ENCODE peak calls at places on chromosomes 7 and 10, in eight cellular contexts. One of them, this sample, is unnamed.

GRCh38 chr10:73926152-73926764 is 15.3 kb downstream of the PLAU start:
- DNase-seq in cardiac muscle cell: no peak
- DNase-seq in HCT116: no peak
- DNase-seq in mucosa of descending colon: no peak
- DNase-seq in right lobe of liver: no peak
- DNase-seq in K562: no peak
- DNase-seq in GM23338: no peak
- DNase-seq in pancreas: no peak
- DNase-seq in this sample: no peak

GRCh38 chr7:23713285-23714235 is 3.5 kb downstream of the STK31 start:
- DNase-seq in cardiac muscle cell: no peak
- DNase-seq in HCT116: no peak
- DNase-seq in mucosa of descending colon: no peak
- DNase-seq in right lobe of liver: no peak
- DNase-seq in K562: no peak
- DNase-seq in GM23338: no peak
- DNase-seq in pancreas: no peak
- DNase-seq in this sample: no peak

GRCh38 chr10:95560288-95561199 is 627 bp downstream of the SORBS1 start:
- DNase-seq in cardiac muscle cell: peak; percentile 38
- DNase-seq in HCT116: no peak
- DNase-seq in mucosa of descending colon: peak; percentile 79
- DNase-seq in right lobe of liver: peak; percentile 69
- DNase-seq in K562: peak; percentile 35
- DNase-seq in GM23338: peak; percentile 74
- DNase-seq in pancreas: peak; percentile 70
- DNase-seq in this sample: peak; percentile 63

GRCh38 chr10:71854031-71854430 is 3.0 kb upstream of the PSAP start:
- DNase-seq in cardiac muscle cell: peak; percentile 44
- DNase-seq in HCT116: no peak
- DNase-seq in mucosa of descending colon: no peak
- DNase-seq in right lobe of liver: no peak
- DNase-seq in K562: no peak
- DNase-seq in GM23338: no peak
- DNase-seq in pancreas: no peak
- DNase-seq in this sample: no peak

GRCh38 chr7:4479367-4480039 is 202.6 kb upstream of the FOXK1 start:
- DNase-seq in cardiac muscle cell: peak; percentile 5
- DNase-seq in HCT116: peak; percentile 73
- DNase-seq in mucosa of descending colon: no peak
- DNase-seq in right lobe of liver: peak; percentile 35
- DNase-seq in K562: peak; percentile 65
- DNase-seq in GM23338: peak; percentile 94
- DNase-seq in pancreas: no peak
- DNase-seq in this sample: no peak

GRCh38 chr7:104196161-104196560 is 11.7 kb downstream of the ORC5 start:
- DNase-seq in cardiac muscle cell: no peak
- DNase-seq in HCT116: no peak
- DNase-seq in mucosa of descending colon: no peak
- DNase-seq in right lobe of liver: no peak
- DNase-seq in K562: no peak
- DNase-seq in GM23338: no peak
- DNase-seq in pancreas: no peak
- DNase-seq in this sample: no peak

GRCh38 chr7:16743207-16743606 is 10.3 kb upstream of the TSPAN13 start:
- DNase-seq in cardiac muscle cell: no peak
- DNase-seq in HCT116: no peak
- DNase-seq in mucosa of descending colon: no peak
- DNase-seq in right lobe of liver: no peak
- DNase-seq in K562: no peak
- DNase-seq in GM23338: no peak
- DNase-seq in pancreas: no peak
- DNase-seq in this sample: no peak

GRCh38 chr10:70672993-70673928 is 955 bp downstream of the ADAMTS14 start:
- DNase-seq in cardiac muscle cell: no peak
- DNase-seq in HCT116: no peak
- DNase-seq in mucosa of descending colon: no peak
- DNase-seq in right lobe of liver: no peak
- DNase-seq in K562: no peak
- DNase-seq in GM23338: peak; percentile 39
- DNase-seq in pancreas: no peak
- DNase-seq in this sample: no peak

GRCh38 chr10:121598261-121599249 is at the start of gene FGFR2:
- DNase-seq in cardiac muscle cell: peak; percentile 96
- DNase-seq in HCT116: peak; percentile 56
- DNase-seq in mucosa of descending colon: peak; percentile 83
- DNase-seq in right lobe of liver: peak; percentile 86
- DNase-seq in K562: peak; percentile 86
- DNase-seq in GM23338: peak; percentile 92
- DNase-seq in pancreas: peak; percentile 75
- DNase-seq in this sample: peak; percentile 76

GRCh38 chr7:2005746-2006145 is 227.0 kb downstream of the MAD1L1 start:
- DNase-seq in cardiac muscle cell: no peak
- DNase-seq in HCT116: no peak
- DNase-seq in mucosa of descending colon: no peak
- DNase-seq in right lobe of liver: peak; percentile 7
- DNase-seq in K562: no peak
- DNase-seq in GM23338: no peak
- DNase-seq in pancreas: peak; percentile 2
- DNase-seq in this sample: no peak

GRCh38 chr10:124586142-124586541 is 124.5 kb downstream of the LHPP start:
- DNase-seq in cardiac muscle cell: no peak
- DNase-seq in HCT116: no peak
- DNase-seq in mucosa of descending colon: no peak
- DNase-seq in right lobe of liver: no peak
- DNase-seq in K562: no peak
- DNase-seq in GM23338: no peak
- DNase-seq in pancreas: no peak
- DNase-seq in this sample: no peak

GRCh38 chr10:70974351-70974901 is 86.1 kb upstream of the PCBD1 start:
- DNase-seq in cardiac muscle cell: no peak
- DNase-seq in HCT116: no peak
- DNase-seq in mucosa of descending colon: no peak
- DNase-seq in right lobe of liver: no peak
- DNase-seq in K562: peak; percentile 39
- DNase-seq in GM23338: no peak
- DNase-seq in pancreas: no peak
- DNase-seq in this sample: no peak

DNA sequence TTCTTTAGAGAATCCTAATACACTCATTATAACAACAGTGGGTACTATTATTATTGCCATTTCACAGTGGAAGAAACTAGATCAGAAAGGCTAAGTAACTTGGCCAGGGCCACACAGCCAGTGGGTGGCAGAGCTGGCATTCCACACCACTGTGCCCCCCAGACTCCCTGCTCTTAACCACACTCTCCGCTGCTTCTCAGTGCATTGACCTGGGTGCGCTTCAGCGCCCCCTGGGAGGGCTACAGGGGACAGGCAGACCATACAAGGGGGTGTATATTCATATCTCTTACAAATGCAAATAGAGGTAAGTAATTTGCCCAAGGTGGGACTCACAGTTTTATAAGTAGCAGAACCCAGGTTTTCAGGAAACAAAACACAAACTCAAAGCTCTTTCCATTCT is 77.0 kb upstream of the NMT2 start:
- DNase-seq in cardiac muscle cell: peak; percentile 42
- DNase-seq in HCT116: peak; percentile 21
- DNase-seq in mucosa of descending colon: no peak
- DNase-seq in right lobe of liver: no peak
- DNase-seq in K562: peak; percentile 34
- DNase-seq in GM23338: peak; percentile 55
- DNase-seq in pancreas: no peak
- DNase-seq in this sample: no peak
- TF ChIP-seq CTCF in cardiac muscle cell: peak; percentile 43
- TF ChIP-seq CTCF in HCT116: peak; percentile 64
- TF ChIP-seq CTCF in mucosa of descending colon: no peak
- TF ChIP-seq CTCF in right lobe of liver: peak; percentile 15
- TF ChIP-seq CTCF in K562: peak; percentile 75
- TF ChIP-seq CTCF in GM23338: peak; percentile 76
- TF ChIP-seq CTCF in pancreas: no peak
- TF ChIP-seq CTCF in this sample: no peak

DNA sequence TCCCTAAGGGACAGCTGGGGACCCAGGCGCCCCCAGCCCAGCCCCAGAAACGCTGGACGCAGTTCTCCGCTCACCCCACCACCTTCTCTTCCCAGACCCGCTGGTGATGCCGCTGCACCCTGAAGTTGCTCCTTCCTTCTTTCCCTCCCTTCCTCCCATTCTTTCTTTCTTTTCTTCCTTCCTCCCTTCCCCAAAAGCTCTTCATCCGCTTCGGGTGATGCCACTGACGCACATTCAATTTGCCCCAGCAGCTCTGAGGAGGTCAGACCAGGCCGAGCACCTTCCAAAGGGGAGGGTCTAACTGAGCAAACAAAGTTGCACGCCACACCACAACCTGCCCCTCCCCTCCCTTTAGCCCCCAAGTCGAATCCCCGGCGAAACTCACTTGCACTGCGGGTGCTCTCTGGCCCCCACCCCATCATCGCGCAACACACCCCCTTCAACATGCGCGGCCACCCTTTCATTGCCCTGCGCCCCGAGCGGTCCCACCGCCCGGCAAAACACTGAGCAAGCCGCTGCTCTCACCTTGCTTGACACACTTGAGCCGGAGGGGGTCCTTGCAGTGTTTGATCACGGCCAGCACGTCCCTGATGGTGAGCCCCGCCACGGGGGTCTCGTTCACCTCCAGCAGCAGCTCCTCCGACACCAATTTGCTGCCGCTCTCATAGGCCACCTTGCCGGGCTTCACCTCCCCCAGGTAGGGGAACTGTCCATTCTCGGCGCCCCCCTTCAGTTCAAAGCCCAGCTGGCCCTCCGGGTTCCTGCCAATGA is 787 bp downstream of the MAGI2 start:
- DNase-seq in cardiac muscle cell: peak; percentile 45
- DNase-seq in HCT116: no peak
- DNase-seq in mucosa of descending colon: peak; percentile 50
- DNase-seq in right lobe of liver: peak; percentile 35
- DNase-seq in K562: no peak
- DNase-seq in GM23338: peak; percentile 39
- DNase-seq in pancreas: no peak
- DNase-seq in this sample: no peak
- H3K4me3 ChIP-seq in cardiac muscle cell: peak overlapping the region; percentile 63
- H3K4me3 ChIP-seq in HCT116: no peak overlapping the region
- H3K4me3 ChIP-seq in mucosa of descending colon: no peak overlapping the region
- H3K4me3 ChIP-seq in right lobe of liver: peak overlapping the region; percentile 82
- H3K4me3 ChIP-seq in K562: no peak overlapping the region
- H3K4me3 ChIP-seq in GM23338: peak overlapping the region; percentile 79
- H3K4me3 ChIP-seq in pancreas: peak overlapping the region; percentile 3
- H3K4me3 ChIP-seq in this sample: peak overlapping the region; percentile 74

DNA sequence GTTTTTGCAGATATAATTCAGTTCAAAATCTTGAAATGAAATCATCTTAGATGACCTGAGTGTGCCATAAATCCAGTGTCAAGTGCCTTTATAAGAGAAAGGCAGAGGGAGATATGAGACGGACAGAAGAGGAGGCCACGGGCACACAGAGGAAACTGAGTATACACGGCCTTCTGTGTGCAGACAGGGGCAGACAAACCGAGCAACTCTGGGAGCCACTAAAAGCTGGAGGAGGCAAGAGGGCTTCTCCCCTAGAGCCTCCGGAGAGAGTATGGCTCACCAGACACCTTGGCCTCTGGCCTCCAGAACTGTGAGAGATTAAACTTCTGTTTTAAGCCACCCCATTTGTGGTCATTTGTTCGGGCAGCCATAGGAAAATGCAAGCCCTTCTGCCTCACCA is 12.6 kb downstream of the TSPAN15 start:
- DNase-seq in cardiac muscle cell: no peak
- DNase-seq in HCT116: no peak
- DNase-seq in mucosa of descending colon: no peak
- DNase-seq in right lobe of liver: no peak
- DNase-seq in K562: no peak
- DNase-seq in GM23338: no peak
- DNase-seq in pancreas: no peak
- DNase-seq in this sample: no peak
- H3K4me1 ChIP-seq in cardiac muscle cell: peaks cover 85% of the 10 kb centered on the region
- H3K4me1 ChIP-seq in HCT116: peaks cover 41% of the 10 kb centered on the region
- H3K4me1 ChIP-seq in mucosa of descending colon: peaks cover 35% of the 10 kb centered on the region
- H3K4me1 ChIP-seq in right lobe of liver: no peaks in the 10 kb centered on the region
- H3K4me1 ChIP-seq in K562: peaks cover 6% of the 10 kb centered on the region
- H3K4me1 ChIP-seq in GM23338: peaks cover 9% of the 10 kb centered on the region
- H3K4me1 ChIP-seq in pancreas: peaks cover under 1% of the 10 kb centered on the region
- H3K4me1 ChIP-seq in this sample: peaks cover 64% of the 10 kb centered on the region

DNA sequence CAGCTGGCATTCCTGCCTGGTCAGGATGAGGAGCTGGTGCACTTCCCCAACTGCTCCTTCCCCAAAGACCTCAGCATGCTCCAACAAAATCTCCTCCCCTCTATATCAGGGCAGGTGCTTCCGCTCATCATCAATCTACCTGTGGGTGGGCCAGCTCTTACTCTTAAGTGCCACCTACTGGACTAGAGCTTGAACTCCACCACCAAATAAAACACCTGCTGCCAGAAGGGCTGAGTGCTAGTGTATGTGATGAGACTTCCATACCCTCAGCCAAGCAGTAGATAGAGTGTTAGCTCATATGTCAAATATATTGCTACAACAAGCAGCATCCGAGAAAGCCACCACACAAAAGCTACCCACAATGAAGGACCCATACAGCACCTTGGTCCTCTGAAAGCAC is 264.3 kb downstream of the RNLS start:
- DNase-seq in cardiac muscle cell: no peak
- DNase-seq in HCT116: peak; percentile 18
- DNase-seq in mucosa of descending colon: no peak
- DNase-seq in right lobe of liver: no peak
- DNase-seq in K562: no peak
- DNase-seq in GM23338: peak; percentile 62
- DNase-seq in pancreas: no peak
- DNase-seq in this sample: no peak
- TF ChIP-seq CTCF in cardiac muscle cell: no peak
- TF ChIP-seq CTCF in HCT116: peak; percentile 54
- TF ChIP-seq CTCF in mucosa of descending colon: no peak
- TF ChIP-seq CTCF in right lobe of liver: peak; percentile 41
- TF ChIP-seq CTCF in K562: no peak
- TF ChIP-seq CTCF in GM23338: peak; percentile 79
- TF ChIP-seq CTCF in pancreas: no peak
- TF ChIP-seq CTCF in this sample: no peak

This sample was measured in right atrium auricular region.